ENCODE peak calls at places on chromosome 10, in eight cellular contexts. N, S, H, R, I, B, Z and C are unnamed samples.

GRCh38 chr10:90779573-90779972 is 78.3 kb downstream of the HTR7 start:
- DNase-seq in N (no peak), S (no peak), H (no peak), R (no peak), I (no peak), B (peak), Z (no peak), C (peak)

GRCh38 chr10:9012312-9012711 is 957.8 kb downstream of the GATA3 start:
- DNase-seq in N (no peak), S (no peak), H (no peak), R (no peak), I (no peak), B (peak), Z (no peak), C (peak)

GRCh38 chr10:130726996-130727725 is 584.4 kb downstream of the TCERG1L start:
- DNase-seq in N (no peak), S (no peak), H (no peak), R (no peak), I (no peak), B (no peak), Z (peak), C (no peak)

GRCh38 chr10:54434782-54435181 is 366.2 kb downstream of the PCDH15 start:
- DNase-seq in N (no peak), S (no peak), H (no peak), R (no peak), I (no peak), B (no peak), Z (no peak), C (no peak)

GRCh38 chr10:132326925-132327324 is 5.1 kb upstream of the LRRC27 start:
- DNase-seq in N (no peak), S (no peak), H (no peak), R (no peak), I (no peak), B (no peak), Z (no peak), C (no peak)

GRCh38 chr10:131166486-131166885 is 145.0 kb downstream of the TCERG1L start:
- DNase-seq in N (no peak), S (no peak), H (no peak), R (peak), I (no peak), B (no peak), Z (peak), C (no peak)

GRCh38 chr10:117345143-117345542 is 30.1 kb downstream of the PDZD8 start:
- DNase-seq in N (no peak), S (no peak), H (no peak), R (no peak), I (no peak), B (no peak), Z (no peak), C (no peak)

GRCh38 chr10:57098146-57098545 is 737.1 kb upstream of the ZWINT start:
- DNase-seq in N (no peak), S (no peak), H (no peak), R (no peak), I (no peak), B (no peak), Z (no peak), C (no peak)

GRCh38 chr10:78715435-78715834 is 353.3 kb upstream of the ZMIZ1 start:
- DNase-seq in N (no peak), S (no peak), H (no peak), R (no peak), I (no peak), B (peak), Z (no peak), C (no peak)

GRCh38 chr10:23325132-23325531 is 19.5 kb downstream of the C10orf67 start:
- DNase-seq in N (no peak), S (no peak), H (no peak), R (no peak), I (no peak), B (no peak), Z (no peak), C (no peak)

GRCh38 chr10:82850166-82850565 is 975.2 kb downstream of the NRG3 start:
- DNase-seq in N (no peak), S (no peak), H (no peak), R (no peak), I (no peak), B (no peak), Z (no peak), C (no peak)

GRCh38 chr10:58994226-58995057 is 182.0 kb upstream of the PHYHIPL start:
- DNase-seq in N (no peak), S (no peak), H (no peak), R (no peak), I (no peak), B (peak), Z (no peak), C (peak)

GRCh38 chr10:6343321-6344010 is 140.7 kb downstream of the PFKFB3 start:
- DNase-seq in N (no peak), S (no peak), H (no peak), R (peak), I (no peak), B (no peak), Z (no peak), C (no peak)

GRCh38 chr10:71608863-71609768 is 110.5 kb downstream of the C10orf105 start:
- DNase-seq in N (peak), S (peak), H (peak), R (peak), I (no peak), B (peak), Z (peak), C (peak)

GRCh38 chr10:1809139-1809755 is 71.9 kb upstream of the ADARB2 start:
- DNase-seq in N (no peak), S (no peak), H (no peak), R (no peak), I (no peak), B (no peak), Z (peak), C (no peak)

GRCh38 chr10:22427890-22428571 is 82.7 kb downstream of the SPAG6 start:
- DNase-seq in N (peak), S (no peak), H (peak), R (no peak), I (peak), B (peak), Z (no peak), C (peak)

GRCh38 chr10:98041352-98042043 is 11.1 kb upstream of the CRTAC1 start:
- DNase-seq in N (peak), S (peak), H (peak), R (no peak), I (peak), B (peak), Z (no peak), C (peak)

GRCh38 chr10:118041316-118041715 is 5.4 kb downstream of the RAB11FIP2 start:
- DNase-seq in N (no peak), S (no peak), H (no peak), R (no peak), I (peak), B (peak), Z (no peak), C (peak)

GRCh38 chr10:76085773-76086570 is 654.5 kb downstream of the LRMDA start:
- DNase-seq in N (no peak), S (no peak), H (no peak), R (no peak), I (no peak), B (no peak), Z (no peak), C (no peak)

GRCh38 chr10:48253970-48254657 is 20.4 kb downstream of the FRMPD2 start:
- DNase-seq in N (no peak), S (no peak), H (no peak), R (peak), I (peak), B (peak), Z (no peak), C (peak)

GRCh38 chr10:21732067-21732772 is 198.2 kb downstream of the MLLT10 start:
- DNase-seq in N (peak), S (no peak), H (peak), R (no peak), I (no peak), B (peak), Z (peak), C (peak)

GRCh38 chr10:12389154-12389734 is 39.9 kb downstream of the CAMK1D start:
- DNase-seq in N (peak), S (no peak), H (no peak), R (no peak), I (no peak), B (no peak), Z (no peak), C (no peak)

GRCh38 chr10:110754375-110755120 is 110.4 kb downstream of the RBM20 start:
- DNase-seq in N (no peak), S (no peak), H (no peak), R (no peak), I (no peak), B (no peak), Z (no peak), C (no peak)

GRCh38 chr10:3239920-3240909 is 67.6 kb upstream of the PITRM1 start:
- DNase-seq in N (no peak), S (no peak), H (no peak), R (no peak), I (no peak), B (no peak), Z (no peak), C (no peak)

GRCh38 chr10:65518379-65518778 is 1407.5 kb upstream of the LRRTM3 start:
- DNase-seq in N (no peak), S (no peak), H (no peak), R (no peak), I (no peak), B (peak), Z (no peak), C (peak)

GRCh38 chr10:2049560-2049959 is 312.2 kb upstream of the ADARB2 start:
- DNase-seq in N (no peak), S (no peak), H (no peak), R (no peak), I (no peak), B (no peak), Z (no peak), C (no peak)

GRCh38 chr10:118595598-118596425 is at the start of gene PRLHR:
- DNase-seq in N (peak), S (no peak), H (peak), R (no peak), I (no peak), B (peak), Z (no peak), C (peak)

GRCh38 chr10:33136781-33137180 is 178.8 kb upstream of the ITGB1 start:
- DNase-seq in N (peak), S (no peak), H (no peak), R (no peak), I (peak), B (peak), Z (no peak), C (no peak)

GRCh38 chr10:101207026-101207425 is 22.2 kb downstream of the LBX1 start:
- DNase-seq in N (no peak), S (no peak), H (no peak), R (no peak), I (no peak), B (no peak), Z (no peak), C (no peak)

GRCh38 chr10:51964630-51965029 is 265.2 kb upstream of the CSTF2T start:
- DNase-seq in N (no peak), S (no peak), H (no peak), R (no peak), I (no peak), B (peak), Z (no peak), C (peak)

GRCh38 chr10:4851846-4852245 is 25.8 kb downstream of the AKR1E2 start:
- DNase-seq in N (peak), S (no peak), H (no peak), R (no peak), I (no peak), B (peak), Z (no peak), C (no peak)

GRCh38 chr10:121692626-121693025 is 94.4 kb upstream of the FGFR2 start:
- DNase-seq in N (no peak), S (no peak), H (no peak), R (no peak), I (no peak), B (no peak), Z (no peak), C (no peak)

GRCh38 chr10:12483996-12484944 is 134.9 kb downstream of the CAMK1D start:
- DNase-seq in N (no peak), S (no peak), H (no peak), R (no peak), I (no peak), B (no peak), Z (peak), C (no peak)

GRCh38 chr10:74593470-74593869 is 232.9 kb upstream of the KAT6B start:
- DNase-seq in N (no peak), S (peak), H (no peak), R (no peak), I (peak), B (peak), Z (no peak), C (peak)

GRCh38 chr10:72846225-72846624 is 47.3 kb upstream of the OIT3 start:
- DNase-seq in N (peak), S (no peak), H (no peak), R (no peak), I (peak), B (peak), Z (no peak), C (peak)

GRCh38 chr10:24515481-24515880 is 208.2 kb downstream of the ARHGAP21 start:
- DNase-seq in N (no peak), S (no peak), H (no peak), R (no peak), I (no peak), B (no peak), Z (no peak), C (no peak)

GRCh38 chr10:24518411-24518810 is 205.3 kb downstream of the ARHGAP21 start:
- DNase-seq in N (no peak), S (no peak), H (no peak), R (no peak), I (no peak), B (peak), Z (no peak), C (peak)

GRCh38 chr10:24518981-24519597 is 204.6 kb downstream of the ARHGAP21 start:
- DNase-seq in N (peak), S (peak), H (peak), R (no peak), I (peak), B (peak), Z (no peak), C (peak)

DNA sequence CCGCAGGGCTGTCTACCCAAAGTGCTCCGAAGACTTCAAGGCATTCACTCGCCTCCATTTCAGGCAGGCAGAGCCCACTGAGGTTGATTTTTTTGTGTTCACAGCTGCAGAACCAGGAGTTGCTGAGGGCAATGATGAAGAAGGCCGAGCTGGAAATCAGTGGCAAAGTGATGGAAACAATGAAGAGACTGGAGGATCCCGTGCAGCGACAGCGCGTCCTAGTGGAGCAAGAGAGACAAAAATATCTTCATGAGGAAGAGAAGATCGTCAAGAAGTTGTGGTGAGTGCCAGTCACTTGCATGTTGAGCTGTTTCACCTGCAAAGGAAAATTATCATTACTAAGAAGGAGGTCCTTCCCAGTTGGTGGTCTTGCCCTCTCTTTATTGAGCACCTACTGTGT is 210.5 kb downstream of the ARHGAP21 start:
- DNase-seq in N (peak), S (no peak), H (no peak), R (no peak), I (no peak), B (peak), Z (no peak), C (peak)
- TF ChIP-seq CTCF in N (peak), S (no peak), H (peak), R (peak), I (peak), B (peak), Z (no peak), C (peak)

GRCh38 chr10:17115683-17116082 is 13.9 kb downstream of the CUBN start:
- DNase-seq in N (peak), S (no peak), H (no peak), R (no peak), I (no peak), B (peak), Z (no peak), C (peak)
- TF ChIP-seq CTCF in N (no peak), S (no peak), H (peak), R (no peak), I (peak), B (no peak), Z (no peak), C (no peak)

GRCh38 chr10:102394079-102394800 is 1.3 kb upstream of the NFKB2 start:
- DNase-seq in N (peak), S (peak), H (peak), R (peak), I (peak), B (peak), Z (peak), C (peak)
- TF ChIP-seq CTCF in N (peak), S (no peak), H (no peak), R (peak), I (no peak), B (no peak), Z (peak), C (peak)

GRCh38 chr10:18582803-18583202 is 68.6 kb downstream of the NSUN6 start:
- DNase-seq in N (no peak), S (no peak), H (no peak), R (no peak), I (no peak), B (peak), Z (no peak), C (peak)

GRCh38 chr10:18577823-18578685 is 73.3 kb downstream of the NSUN6 start:
- DNase-seq in N (no peak), S (no peak), H (no peak), R (no peak), I (no peak), B (no peak), Z (no peak), C (no peak)

DNA sequence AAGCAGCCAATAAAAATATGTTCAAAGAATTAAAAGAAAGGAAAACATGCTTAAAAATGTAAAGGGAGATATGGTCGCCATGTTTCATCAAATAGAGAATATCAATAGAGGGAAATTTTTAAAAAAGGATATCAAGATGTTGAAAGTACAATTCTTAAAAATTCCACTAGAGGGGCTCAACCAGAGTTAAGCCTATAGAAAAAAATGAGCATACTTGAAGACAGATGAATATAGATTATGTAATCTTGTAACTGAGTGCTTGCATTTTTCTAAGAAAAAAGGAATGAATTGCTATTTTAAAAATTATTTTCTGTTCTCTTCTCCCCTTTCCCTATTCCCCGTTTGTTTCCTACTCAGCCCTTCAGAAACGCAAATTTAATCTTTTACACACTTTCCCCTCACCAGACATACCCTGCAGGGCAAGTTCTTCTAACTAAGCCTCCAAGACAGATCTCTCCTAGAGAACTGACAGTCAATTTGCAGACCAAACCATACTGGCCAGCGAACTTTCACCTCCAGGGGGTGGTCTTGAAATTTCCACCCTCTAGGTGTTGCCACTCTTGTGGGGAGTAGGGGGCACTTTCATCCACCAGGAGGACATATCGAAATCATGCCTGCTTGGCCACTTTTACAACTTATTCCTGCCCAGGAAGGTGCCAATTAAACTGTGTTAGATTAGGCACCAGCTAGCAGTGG is 67.7 kb downstream of the NSUN6 start:
- DNase-seq in N (no peak), S (no peak), H (no peak), R (no peak), I (no peak), B (no peak), Z (no peak), C (peak)
- TF ChIP-seq CTCF in N (no peak), S (no peak), H (peak), R (peak), I (no peak), B (no peak), Z (no peak), C (peak)

GRCh38 chr10:69866688-69867461 is 65.2 kb downstream of the COL13A1 start:
- DNase-seq in N (peak), S (no peak), H (peak), R (no peak), I (no peak), B (peak), Z (no peak), C (peak)
- TF ChIP-seq CTCF in N (no peak), S (no peak), H (peak), R (no peak), I (no peak), B (no peak), Z (no peak), C (no peak)

GRCh38 chr10:96022739-96023138 is 20.6 kb upstream of the CCNJ start:
- DNase-seq in N (no peak), S (no peak), H (no peak), R (no peak), I (no peak), B (no peak), Z (no peak), C (no peak)

GRCh38 chr10:96023168-96023567 is 20.2 kb upstream of the CCNJ start:
- DNase-seq in N (no peak), S (no peak), H (no peak), R (no peak), I (no peak), B (no peak), Z (no peak), C (no peak)

GRCh38 chr10:96021332-96021731 is 22.1 kb upstream of the CCNJ start:
- DNase-seq in N (no peak), S (no peak), H (no peak), R (no peak), I (no peak), B (no peak), Z (no peak), C (no peak)

DNA sequence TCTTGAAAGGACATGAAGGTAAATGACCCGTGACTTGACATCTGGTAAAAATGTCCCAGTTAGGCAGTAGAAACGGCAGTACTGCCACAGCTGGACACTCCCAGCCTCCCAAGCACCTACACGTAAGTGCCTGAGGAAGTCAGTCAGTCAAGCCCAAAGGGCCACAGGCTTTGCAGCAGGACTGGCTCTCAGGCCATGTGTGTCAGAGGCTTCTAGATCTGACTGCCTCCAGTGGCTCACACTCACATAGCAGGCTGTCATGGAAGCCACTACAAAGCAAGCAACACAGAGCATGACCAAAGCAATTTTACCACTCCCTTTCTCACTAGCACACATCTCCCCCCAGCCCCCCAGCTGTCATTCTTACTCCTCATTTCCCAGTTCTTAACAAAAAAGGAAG is 17.8 kb upstream of the CCNJ start:
- DNase-seq in N (no peak), S (no peak), H (no peak), R (no peak), I (no peak), B (no peak), Z (no peak), C (peak)
- TF ChIP-seq CTCF in N (peak), S (no peak), H (peak), R (peak), I (peak), B (no peak), Z (no peak), C (peak)

GRCh38 chr10:93917064-93917391 is 23.2 kb downstream of the SLC35G1 start:
- DNase-seq in N (no peak), S (no peak), H (no peak), R (no peak), I (no peak), B (no peak), Z (no peak), C (no peak)
- TF ChIP-seq CTCF in N (no peak), S (no peak), H (no peak), R (no peak), I (no peak), B (no peak), Z (no peak), C (no peak)